ENCODE peak calls at places on chromosomes 12 and 14, in four cellular contexts. L is lower leg skin, V is AG04450, M is GM12878. W is an unnamed sample.

GRCh38 chr14:56331815-56332214 is 213.6 kb downstream of the PELI2 start:
- DNase-seq in L (no peak), V (no peak), M (no peak), W (no peak)

GRCh38 chr12:58893421-58893986 is 26.8 kb downstream of the LRIG3 start:
- DNase-seq in M (no peak), V (no peak), L (no peak), W (no peak)

GRCh38 chr12:68885381-68885780 is 47.6 kb downstream of the CPM start:
- DNase-seq in V (no peak), L (no peak), M (no peak), W (no peak)

GRCh38 chr14:79466938-79467527 is 744.3 kb downstream of the DIO2 start:
- DNase-seq in V (no peak), L (no peak), M (no peak), W (no peak)

GRCh38 chr12:124497658-124498057 is 69.8 kb downstream of the NCOR2 start:
- DNase-seq in L (peak; percentile 71), V (peak; percentile 69), M (no peak), W (no peak)

GRCh38 chr12:112216223-112216622 is 90.9 kb downstream of the TRAFD1 start:
- DNase-seq in L (no peak), V (no peak), M (no peak), W (no peak)

GRCh38 chr12:25436206-25436912 is 116.7 kb downstream of the LMNTD1 start:
- DNase-seq in L (peak; percentile 25), V (peak; percentile 67), M (peak; percentile 20), W (peak; percentile 29)

GRCh38 chr12:91630906-91631305 is 448.3 kb upstream of the DCN start:
- DNase-seq in M (no peak), V (no peak), L (no peak), W (no peak)

GRCh38 chr12:133220521-133220920 is 15.2 kb downstream of the ANHX start:
- DNase-seq in M (no peak), L (no peak), V (no peak), W (no peak)

GRCh38 chr12:113860950-113861349 is 105.2 kb downstream of the RBM19 start:
- DNase-seq in L (no peak), M (no peak), V (peak; percentile 86), W (no peak)

GRCh38 chr14:100271247-100271939 is 32.4 kb downstream of the YY1 start:
- DNase-seq in M (no peak), V (no peak), L (no peak), W (no peak)

GRCh38 chr12:106045251-106045674 is 93.5 kb downstream of the NUAK1 start:
- DNase-seq in L (no peak), M (no peak), V (no peak), W (no peak)

GRCh38 chr12:14273911-14274306 is 91.6 kb upstream of the ATF7IP start:
- DNase-seq in V (no peak), L (no peak), M (no peak), W (no peak)

GRCh38 chr12:2177751-2178150 is 125.0 kb downstream of the CACNA1C start:
- DNase-seq in V (no peak), L (no peak), M (no peak), W (no peak)

GRCh38 chr12:29676676-29677075 is 107.1 kb downstream of the TMTC1 start:
- DNase-seq in V (no peak), L (no peak), M (no peak), W (no peak)

GRCh38 chr14:101624579-101624978 is 63.3 kb downstream of the DIO3 start:
- DNase-seq in V (no peak), L (no peak), M (no peak), W (no peak)

GRCh38 chr12:53995311-53996187 is 4.4 kb upstream of the HOXC9 start:
- DNase-seq in L (no peak), V (no peak), M (no peak), W (no peak)

GRCh38 chr12:101297661-101298060 is 17.8 kb downstream of the UTP20 start:
- DNase-seq in L (no peak), M (no peak), V (no peak), W (no peak)

GRCh38 chr14:65170768-65171251 is 68.5 kb upstream of the MAX start:
- DNase-seq in V (peak; percentile 36), M (peak; percentile 40), L (no peak), W (peak; percentile 62)

GRCh38 chr14:69405762-69406161 is 7.3 kb downstream of the SLC39A9 start:
- DNase-seq in V (no peak), M (no peak), L (no peak), W (no peak)